ENCODE peak calls at places on chromosomes 13 and 19, in nine cellular contexts. J, I, M, K, W, C, Q, T and Z are unnamed samples.

GRCh38 chr13:99984134-99984462 is 2.5 kb downstream of the ZIC2 start:
- DNase-seq in I (no peak), J (no peak), Q (no peak), W (no peak), C (no peak), T (no peak), M (no peak), K (no peak), Z (no peak)

GRCh38 chr19:16338470-16339360 is 14.1 kb downstream of the KLF2 start:
- DNase-seq in M (peak), Q (peak), I (peak), T (peak), C (no peak), K (peak), J (no peak), W (no peak), Z (peak)

GRCh38 chr13:43196171-43196611 is 172.8 kb downstream of the DNAJC15 start:
- DNase-seq in C (no peak), Q (no peak), W (peak), J (no peak), K (peak), I (no peak), T (no peak), M (no peak), Z (peak)

GRCh38 chr19:495440-496332 is 600 bp upstream of the MADCAM1 start:
- DNase-seq in Q (peak), T (no peak), I (no peak), M (peak), J (no peak), C (no peak), W (no peak), K (peak), Z (peak)

GRCh38 chr13:110403315-110403714 is 96.2 kb downstream of the COL4A2 start:
- DNase-seq in C (no peak), Q (no peak), T (no peak), M (no peak), J (no peak), I (no peak), K (no peak), W (no peak), Z (peak)

GRCh38 chr13:46183018-46183940 is 1.3 kb upstream of the LCP1 start:
- DNase-seq in I (no peak), J (no peak), K (no peak), Q (peak), M (no peak), T (peak), W (no peak), C (no peak), Z (no peak)

GRCh38 chr13:48595330-48596127 is 58.2 kb upstream of the CYSLTR2 start:
- DNase-seq in I (peak), M (peak), T (peak), C (peak), K (peak), J (peak), Q (peak), W (peak), Z (peak)

GRCh38 chr13:111095031-111095840 is 19.9 kb upstream of the ARHGEF7 start:
- DNase-seq in I (no peak), M (no peak), C (no peak), J (peak), Q (no peak), T (no peak), W (no peak), K (no peak), Z (no peak)

GRCh38 chr13:40485611-40486517 is 180.6 kb downstream of the FOXO1 start:
- DNase-seq in I (no peak), Q (peak), T (no peak), W (no peak), K (no peak), C (no peak), M (no peak), J (no peak), Z (no peak)

GRCh38 chr19:49705919-49706318 is 15.0 kb downstream of the CPT1C start:
- DNase-seq in J (no peak), C (no peak), W (no peak), K (no peak), T (no peak), Q (no peak), M (no peak), I (no peak), Z (no peak)

GRCh38 chr13:79194727-79195126 is 211.3 kb downstream of the RBM26 start:
- DNase-seq in K (no peak), I (no peak), T (no peak), Q (no peak), J (no peak), W (no peak), C (no peak), M (no peak), Z (no peak)

GRCh38 chr13:99151516-99151915 is 49.1 kb upstream of the UBAC2 start:
- DNase-seq in M (peak), K (peak), C (no peak), J (no peak), W (no peak), T (peak), I (peak), Q (peak), Z (peak)

GRCh38 chr13:46795321-46795720 is 1.6 kb downstream of the ESD start:
- DNase-seq in M (no peak), I (peak), T (no peak), J (no peak), K (peak), Q (peak), C (no peak), W (no peak), Z (no peak)

GRCh38 chr13:109646423-109646822 is 140.0 kb downstream of the IRS2 start:
- DNase-seq in Q (no peak), K (no peak), J (no peak), I (no peak), C (no peak), T (no peak), M (no peak), W (no peak), Z (no peak)

GRCh38 chr13:48853381-48854102 is 122.2 kb upstream of the FNDC3A start:
- DNase-seq in W (no peak), C (no peak), K (peak), J (no peak), M (no peak), Q (peak), T (peak), I (no peak), Z (peak)

GRCh38 chr13:91304740-91305139 is 42.7 kb upstream of the MIR17HG start:
- DNase-seq in J (no peak), Q (no peak), K (no peak), M (no peak), T (no peak), I (no peak), C (no peak), W (no peak), Z (no peak)

GRCh38 chr19:51338563-51339312 is 3.2 kb downstream of the VSIG10L start:
- DNase-seq in W (peak), I (peak), J (peak), K (peak), Q (peak), T (peak), C (no peak), M (peak), Z (peak)

GRCh38 chr13:94617389-94618000 is 15.8 kb downstream of the GPR180 start:
- DNase-seq in J (peak), Q (peak), T (peak), C (no peak), K (peak), W (no peak), M (no peak), I (no peak), Z (peak)